ENCODE peak calls at places on chromosomes 6 and 20, in six cellular contexts. K is PC-3, Z is fibroblast of lung, S is progenitor cell of endocrine pancreas, F is glutamatergic neuron, R is IMR-90. L is an unnamed sample.
A peak's percentile ranks its signal among the peaks of the same experiment; 100 is the strongest.

GRCh38 chr6:157552171-157552747 is 171.3 kb downstream of the ZDHHC14 start:
- DNase-seq in K (peak; percentile 55), Z (no peak), S (no peak), F (no peak), R (no peak), L (no peak)

GRCh38 chr6:75376347-75377024 is 91.9 kb upstream of the TMEM30A start:
- DNase-seq in K (peak; percentile 14), Z (no peak), S (no peak), F (no peak), R (peak; percentile 60), L (no peak)

GRCh38 chr6:162999575-163000285 is 272.0 kb downstream of the PACRG start:
- DNase-seq in K (no peak), Z (peak; percentile 76), S (no peak), F (no peak), R (peak; percentile 4), L (no peak)

GRCh38 chr6:8047466-8048292 is 16.5 kb downstream of the BLOC1S5 start:
- DNase-seq in K (peak; percentile 75), Z (peak; percentile 42), S (no peak), F (no peak), R (peak; percentile 35), L (no peak)

GRCh38 chr6:53293691-53294090 is 55.1 kb downstream of the ELOVL5 start:
- DNase-seq in K (no peak), Z (no peak), S (no peak), F (no peak), R (no peak), L (no peak)

GRCh38 chr6:104218132-104218531 is 641.6 kb downstream of the HACE1 start:
- DNase-seq in K (peak; percentile 17), Z (no peak), S (no peak), F (no peak), R (no peak), L (no peak)

GRCh38 chr20:44033344-44033743 is 118.7 kb downstream of the TOX2 start:
- DNase-seq in K (no peak), Z (peak; percentile 69), S (no peak), F (no peak), R (peak; percentile 21), L (no peak)

GRCh38 chr20:13260620-13261279 is 39.7 kb downstream of the ISM1 start:
- DNase-seq in K (no peak), Z (no peak), S (no peak), F (no peak), R (no peak), L (no peak)

GRCh38 chr6:43052842-43053544 is 658 bp downstream of the CUL7 start:
- DNase-seq in K (no peak), Z (peak; percentile 29), S (no peak), F (no peak), R (peak; percentile 20), L (no peak)

GRCh38 chr6:96212076-96212475 is 196.3 kb downstream of the FUT9 start:
- DNase-seq in K (no peak), Z (no peak), S (no peak), F (no peak), R (no peak), L (no peak)

GRCh38 chr20:37560629-37561028 is 33.0 kb upstream of the BLCAP start:
- DNase-seq in K (no peak), Z (no peak), S (no peak), F (no peak), R (no peak), L (no peak)

GRCh38 chr6:33809619-33810018 is 5.8 kb upstream of the MLN start:
- DNase-seq in K (no peak), Z (no peak), S (no peak), F (no peak), R (no peak), L (no peak)

GRCh38 chr6:131225959-131226358 is 90.7 kb downstream of the AKAP7 start:
- DNase-seq in K (no peak), Z (no peak), S (no peak), F (no peak), R (no peak), L (no peak)

GRCh38 chr6:75290558-75290957 is 6.0 kb upstream of the TMEM30A start:
- DNase-seq in K (no peak), Z (no peak), S (no peak), F (no peak), R (no peak), L (no peak)

GRCh38 chr20:54122189-54122588 is 51.6 kb downstream of the CYP24A1 start:
- DNase-seq in K (peak; percentile 84), Z (peak; percentile 55), S (no peak), F (no peak), R (peak; percentile 68), L (no peak)

GRCh38 chr6:162442675-162443074 is 284.9 kb downstream of the PRKN start:
- DNase-seq in K (no peak), Z (peak; percentile 17), S (peak; percentile 20), F (peak; percentile 47), R (no peak), L (peak; percentile 56)

GRCh38 chr20:36482044-36482473 is 59.3 kb upstream of the MYL9 start:
- DNase-seq in K (no peak), Z (no peak), S (no peak), F (no peak), R (no peak), L (no peak)

GRCh38 chr6:130781557-130781956 is 45.6 kb upstream of the SMLR1 start:
- DNase-seq in K (no peak), Z (no peak), S (no peak), F (no peak), R (no peak), L (no peak)

GRCh38 chr20:34475979-34476736 is 40.1 kb upstream of the DYNLRB1 start:
- DNase-seq in K (peak; percentile 52), Z (peak; percentile 25), S (no peak), F (peak; percentile 21), R (peak; percentile 21), L (peak; percentile 19)

GRCh38 chr20:58569211-58570125 is 54.3 kb upstream of the APCDD1L start:
- DNase-seq in K (no peak), Z (no peak), S (no peak), F (no peak), R (no peak), L (no peak)

GRCh38 chr6:34383651-34384304 is 8.7 kb downstream of the NUDT3 start:
- DNase-seq in K (no peak), Z (no peak), S (no peak), F (no peak), R (no peak), L (no peak)

DNA sequence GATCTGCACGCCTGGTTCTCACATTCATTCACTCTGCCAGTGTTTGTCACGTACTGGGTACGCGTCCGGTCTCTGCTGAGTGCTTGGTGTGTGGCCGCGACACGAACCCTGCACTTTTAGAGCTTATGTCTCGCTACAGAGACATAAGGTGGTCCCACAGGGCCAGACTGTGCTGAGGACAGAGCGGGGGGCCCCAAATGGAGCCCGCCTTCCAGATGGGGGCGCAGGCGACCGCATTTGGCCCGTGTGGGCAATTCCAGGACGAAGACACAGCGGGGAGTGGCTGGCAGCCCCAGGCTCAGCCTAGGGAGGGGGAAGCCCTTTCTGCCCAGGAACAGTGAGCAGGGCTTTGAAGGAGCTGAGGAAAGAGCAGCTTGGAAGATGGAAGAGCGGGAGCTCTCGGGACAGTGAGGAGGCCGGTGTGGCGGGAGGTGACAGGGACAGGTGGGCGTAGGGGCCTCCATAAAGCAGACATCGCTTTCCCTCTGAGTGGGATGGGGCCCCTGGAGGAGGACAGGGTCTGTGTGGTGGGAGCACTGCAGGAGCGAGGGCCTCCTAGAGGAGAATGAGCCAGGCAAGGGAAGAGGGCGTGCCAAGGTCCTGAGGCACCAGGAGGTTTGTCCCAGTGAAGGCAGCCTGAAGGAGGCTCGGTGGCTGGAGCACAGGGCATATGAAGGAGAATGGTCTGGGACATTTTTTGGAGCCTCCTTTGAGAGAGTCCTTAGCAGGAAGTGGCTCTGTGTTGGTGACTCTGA is 7.8 kb upstream of the MTG2 start:
- DNase-seq in K (no peak), Z (no peak), S (no peak), F (no peak), R (no peak), L (no peak)
- TF ChIP-seq CTCF in K (no peak), Z (no peak), S (no peak), F (no peak), R (no peak), L (no peak)

GRCh38 chr20:64139200-64140081 is 24.8 kb upstream of the MYT1 start:
- DNase-seq in K (no peak), Z (no peak), S (no peak), F (peak; percentile 13), R (no peak), L (no peak)

GRCh38 chr20:64137598-64138031 is 26.6 kb upstream of the MYT1 start:
- DNase-seq in K (no peak), Z (no peak), S (no peak), F (peak; percentile 11), R (no peak), L (no peak)

GRCh38 chr20:64138276-64138815 is 25.9 kb upstream of the MYT1 start:
- DNase-seq in K (no peak), Z (no peak), S (no peak), F (peak; percentile 3), R (no peak), L (no peak)

GRCh38 chr20:64133951-64134407 is 26.6 kb upstream of the NPBWR2 start:
- DNase-seq in K (no peak), Z (no peak), S (no peak), F (peak; percentile 28), R (no peak), L (no peak)

DNA sequence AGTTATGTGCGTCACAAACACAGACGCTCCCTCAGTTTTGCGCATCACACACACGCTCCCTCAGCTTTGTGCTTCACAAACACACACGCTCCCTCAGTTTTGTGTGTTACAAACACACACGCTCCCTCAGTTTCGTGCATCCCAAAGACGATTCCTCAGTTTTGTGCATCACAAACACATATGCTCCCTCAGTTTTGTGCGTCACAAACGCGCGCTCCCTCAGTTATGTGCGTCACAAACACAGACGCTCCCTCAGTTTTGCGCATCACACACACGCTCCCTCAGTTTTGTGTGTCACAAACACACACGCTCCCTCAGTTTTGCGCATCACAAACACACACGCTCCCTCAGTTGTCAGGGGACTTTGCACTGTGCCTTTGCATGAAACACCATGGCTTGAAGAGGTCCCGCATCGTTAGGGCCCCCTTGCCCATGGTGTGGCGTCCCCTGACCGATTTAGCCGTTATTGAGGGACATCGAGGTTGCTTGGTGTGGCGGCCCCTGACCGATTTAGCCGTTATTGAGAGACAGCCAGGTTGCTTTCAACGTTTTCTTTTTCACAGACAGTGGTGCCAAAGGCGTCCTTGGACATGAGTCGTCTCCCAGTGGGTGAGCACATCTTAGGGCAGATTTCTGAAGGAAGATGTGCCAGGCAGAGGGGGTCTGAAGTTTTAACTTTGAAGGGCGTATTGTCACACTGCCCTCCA is 28.1 kb upstream of the MYT1 start:
- DNase-seq in K (no peak), Z (no peak), S (no peak), F (peak; percentile 3), R (no peak), L (no peak)
- TF ChIP-seq CTCF in K (no peak), Z (no peak), S (no peak), F (no peak), R (no peak), L (no peak)

GRCh38 chr6:145491126-145491525 is 244.2 kb downstream of the EPM2A start:
- DNase-seq in K (no peak), Z (no peak), S (no peak), F (no peak), R (no peak), L (no peak)
- TF ChIP-seq CTCF in K (peak; percentile 10), Z (no peak), S (no peak), F (no peak), R (no peak), L (no peak)

DNA sequence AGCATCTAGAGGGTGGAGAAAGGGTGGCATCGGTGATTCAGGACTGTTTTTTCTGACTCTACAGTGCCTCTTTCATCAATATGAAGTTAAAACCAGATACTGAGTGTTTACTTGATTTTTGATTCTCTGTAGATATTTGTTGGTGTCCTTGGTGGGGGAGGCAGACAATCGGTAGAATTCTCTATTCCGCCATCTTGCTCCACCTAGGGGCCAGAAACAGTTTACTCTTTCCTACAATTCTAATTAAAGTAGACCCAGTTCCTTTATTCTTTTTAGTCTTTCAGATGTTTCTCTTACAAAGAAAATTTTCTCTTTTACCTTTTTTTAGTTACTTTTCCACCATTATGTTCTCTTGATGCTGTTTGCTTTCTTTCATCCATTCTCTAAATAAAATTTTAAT is 162.1 kb upstream of the RAB32 start:
- DNase-seq in K (no peak), Z (no peak), S (no peak), F (no peak), R (no peak), L (no peak)
- TF ChIP-seq CTCF in K (no peak), Z (no peak), S (no peak), F (peak; percentile 14), R (no peak), L (peak; percentile 40)